ENCODE peak calls at places on chromosomes 7 and 10, in ten cellular contexts. One of them, this sample, is unnamed.

GRCh38 chr10:84308481-84309304 is 19.7 kb upstream of the CCSER2 start:
- DNase-seq in AG09309: no peak
- DNase-seq in astrocyte of the spinal cord: peak; percentile 89
- DNase-seq in GM12864: no peak
- DNase-seq in foreskin fibroblast: peak; percentile 62
- DNase-seq in choroid plexus epithelial cell: peak; percentile 80
- DNase-seq in NB4: peak; percentile 16
- DNase-seq in suprapubic skin: no peak
- DNase-seq in mammary epithelial cell: peak; percentile 24
- DNase-seq in tibial nerve: peak; percentile 15
- DNase-seq in this sample: no peak

GRCh38 chr10:75422913-75423312 is 8.5 kb upstream of the LRMDA start:
- DNase-seq in AG09309: no peak
- DNase-seq in astrocyte of the spinal cord: no peak
- DNase-seq in GM12864: no peak
- DNase-seq in foreskin fibroblast: no peak
- DNase-seq in choroid plexus epithelial cell: no peak
- DNase-seq in NB4: no peak
- DNase-seq in suprapubic skin: peak; percentile 11
- DNase-seq in mammary epithelial cell: no peak
- DNase-seq in tibial nerve: no peak
- DNase-seq in this sample: no peak

GRCh38 chr7:41103331-41103730 is 599.6 kb downstream of the INHBA start:
- DNase-seq in AG09309: no peak
- DNase-seq in astrocyte of the spinal cord: no peak
- DNase-seq in GM12864: peak; percentile 21
- DNase-seq in foreskin fibroblast: peak; percentile 26
- DNase-seq in choroid plexus epithelial cell: peak; percentile 26
- DNase-seq in NB4: no peak
- DNase-seq in suprapubic skin: no peak
- DNase-seq in mammary epithelial cell: peak; percentile 93
- DNase-seq in tibial nerve: no peak
- DNase-seq in this sample: no peak

GRCh38 chr7:153590571-153590970 is 461.6 kb upstream of the DPP6 start:
- DNase-seq in AG09309: no peak
- DNase-seq in astrocyte of the spinal cord: no peak
- DNase-seq in GM12864: no peak
- DNase-seq in foreskin fibroblast: no peak
- DNase-seq in choroid plexus epithelial cell: no peak
- DNase-seq in NB4: no peak
- DNase-seq in suprapubic skin: no peak
- DNase-seq in mammary epithelial cell: no peak
- DNase-seq in tibial nerve: no peak
- DNase-seq in this sample: no peak

GRCh38 chr7:101085000-101085948 is at the start of gene TRIM56:
- DNase-seq in AG09309: no peak
- DNase-seq in astrocyte of the spinal cord: peak; percentile 75
- DNase-seq in GM12864: peak; percentile 64
- DNase-seq in foreskin fibroblast: peak; percentile 88
- DNase-seq in choroid plexus epithelial cell: peak; percentile 89
- DNase-seq in NB4: peak; percentile 94
- DNase-seq in suprapubic skin: peak; percentile 94
- DNase-seq in mammary epithelial cell: peak; percentile 100
- DNase-seq in tibial nerve: peak; percentile 69
- DNase-seq in this sample: no peak

GRCh38 chr7:26365077-26365896 is 73.6 kb downstream of the SNX10 start:
- DNase-seq in AG09309: peak; percentile 41
- DNase-seq in astrocyte of the spinal cord: peak; percentile 81
- DNase-seq in GM12864: peak; percentile 80
- DNase-seq in foreskin fibroblast: peak; percentile 82
- DNase-seq in choroid plexus epithelial cell: peak; percentile 88
- DNase-seq in NB4: peak; percentile 94
- DNase-seq in suprapubic skin: no peak
- DNase-seq in mammary epithelial cell: peak; percentile 54
- DNase-seq in tibial nerve: peak; percentile 74
- DNase-seq in this sample: no peak

GRCh38 chr10:66215005-66215404 is 710.8 kb upstream of the LRRTM3 start:
- DNase-seq in AG09309: no peak
- DNase-seq in astrocyte of the spinal cord: no peak
- DNase-seq in GM12864: no peak
- DNase-seq in foreskin fibroblast: peak; percentile 0
- DNase-seq in choroid plexus epithelial cell: peak; percentile 1
- DNase-seq in NB4: peak; percentile 4
- DNase-seq in suprapubic skin: no peak
- DNase-seq in mammary epithelial cell: no peak
- DNase-seq in tibial nerve: no peak
- DNase-seq in this sample: no peak

GRCh38 chr10:44925224-44925623 is 14.1 kb downstream of the TMEM72 start:
- DNase-seq in AG09309: no peak
- DNase-seq in astrocyte of the spinal cord: no peak
- DNase-seq in GM12864: no peak
- DNase-seq in foreskin fibroblast: peak; percentile 10
- DNase-seq in choroid plexus epithelial cell: peak; percentile 45
- DNase-seq in NB4: peak; percentile 84
- DNase-seq in suprapubic skin: no peak
- DNase-seq in mammary epithelial cell: no peak
- DNase-seq in tibial nerve: no peak
- DNase-seq in this sample: no peak

GRCh38 chr7:12727455-12728191 is 40.2 kb downstream of the ARL4A start:
- DNase-seq in AG09309: no peak
- DNase-seq in astrocyte of the spinal cord: peak; percentile 23
- DNase-seq in GM12864: no peak
- DNase-seq in foreskin fibroblast: no peak
- DNase-seq in choroid plexus epithelial cell: no peak
- DNase-seq in NB4: no peak
- DNase-seq in suprapubic skin: no peak
- DNase-seq in mammary epithelial cell: no peak
- DNase-seq in tibial nerve: no peak
- DNase-seq in this sample: no peak

GRCh38 chr10:6058677-6059475 is 3.3 kb downstream of the IL2RA start:
- DNase-seq in AG09309: no peak
- DNase-seq in astrocyte of the spinal cord: no peak
- DNase-seq in GM12864: no peak
- DNase-seq in foreskin fibroblast: peak; percentile 6
- DNase-seq in choroid plexus epithelial cell: no peak
- DNase-seq in NB4: no peak
- DNase-seq in suprapubic skin: peak; percentile 26
- DNase-seq in mammary epithelial cell: no peak
- DNase-seq in tibial nerve: no peak
- DNase-seq in this sample: no peak

GRCh38 chr10:93065675-93066543 is 5.3 kb downstream of the CYP26C1 start:
- DNase-seq in AG09309: no peak
- DNase-seq in astrocyte of the spinal cord: no peak
- DNase-seq in GM12864: no peak
- DNase-seq in foreskin fibroblast: peak; percentile 33
- DNase-seq in choroid plexus epithelial cell: no peak
- DNase-seq in NB4: no peak
- DNase-seq in suprapubic skin: no peak
- DNase-seq in mammary epithelial cell: no peak
- DNase-seq in tibial nerve: no peak
- DNase-seq in this sample: no peak
- H3K4me3 ChIP-seq in AG09309: no peak overlapping the region
- H3K4me3 ChIP-seq in astrocyte of the spinal cord: no peak overlapping the region
- H3K4me3 ChIP-seq in GM12864: no peak overlapping the region
- H3K4me3 ChIP-seq in foreskin fibroblast: no peak overlapping the region
- H3K4me3 ChIP-seq in choroid plexus epithelial cell: no peak overlapping the region
- H3K4me3 ChIP-seq in NB4: no peak overlapping the region
- H3K4me3 ChIP-seq in suprapubic skin: peak overlapping the region; percentile 23
- H3K4me3 ChIP-seq in mammary epithelial cell: no peak overlapping the region
- H3K4me3 ChIP-seq in tibial nerve: no peak overlapping the region
- H3K4me3 ChIP-seq in this sample: no peak overlapping the region

GRCh38 chr7:90552521-90552920 is 43.6 kb upstream of the CDK14 start:
- DNase-seq in AG09309: no peak
- DNase-seq in astrocyte of the spinal cord: peak; percentile 37
- DNase-seq in GM12864: no peak
- DNase-seq in foreskin fibroblast: peak; percentile 37
- DNase-seq in choroid plexus epithelial cell: peak; percentile 54
- DNase-seq in NB4: peak; percentile 31
- DNase-seq in suprapubic skin: no peak
- DNase-seq in mammary epithelial cell: peak; percentile 10
- DNase-seq in tibial nerve: no peak
- DNase-seq in this sample: no peak
- TF ChIP-seq CTCF in AG09309: peak; percentile 9
- TF ChIP-seq CTCF in astrocyte of the spinal cord: peak; percentile 18
- TF ChIP-seq CTCF in GM12864: no peak
- TF ChIP-seq CTCF in foreskin fibroblast: no peak
- TF ChIP-seq CTCF in choroid plexus epithelial cell: peak; percentile 40
- TF ChIP-seq CTCF in NB4: no peak
- TF ChIP-seq CTCF in suprapubic skin: no peak
- TF ChIP-seq CTCF in mammary epithelial cell: peak; percentile 43
- TF ChIP-seq CTCF in tibial nerve: peak; percentile 3
- TF ChIP-seq CTCF in this sample: no peak

GRCh38 chr10:101136007-101136707 is 5.1 kb downstream of the TLX1 start:
- DNase-seq in AG09309: no peak
- DNase-seq in astrocyte of the spinal cord: no peak
- DNase-seq in GM12864: no peak
- DNase-seq in foreskin fibroblast: no peak
- DNase-seq in choroid plexus epithelial cell: no peak
- DNase-seq in NB4: peak; percentile 78
- DNase-seq in suprapubic skin: no peak
- DNase-seq in mammary epithelial cell: no peak
- DNase-seq in tibial nerve: no peak
- DNase-seq in this sample: no peak

GRCh38 chr10:101132636-101133473 is 1.8 kb downstream of the TLX1 start:
- DNase-seq in AG09309: no peak
- DNase-seq in astrocyte of the spinal cord: no peak
- DNase-seq in GM12864: no peak
- DNase-seq in foreskin fibroblast: no peak
- DNase-seq in choroid plexus epithelial cell: no peak
- DNase-seq in NB4: no peak
- DNase-seq in suprapubic skin: no peak
- DNase-seq in mammary epithelial cell: no peak
- DNase-seq in tibial nerve: no peak
- DNase-seq in this sample: no peak

GRCh38 chr10:101135151-101136006 is 4.3 kb downstream of the TLX1 start:
- DNase-seq in AG09309: no peak
- DNase-seq in astrocyte of the spinal cord: no peak
- DNase-seq in GM12864: no peak
- DNase-seq in foreskin fibroblast: no peak
- DNase-seq in choroid plexus epithelial cell: no peak
- DNase-seq in NB4: peak; percentile 62
- DNase-seq in suprapubic skin: no peak
- DNase-seq in mammary epithelial cell: no peak
- DNase-seq in tibial nerve: no peak
- DNase-seq in this sample: no peak

GRCh38 chr10:101133489-101134298 is 2.6 kb downstream of the TLX1 start:
- DNase-seq in AG09309: no peak
- DNase-seq in astrocyte of the spinal cord: no peak
- DNase-seq in GM12864: no peak
- DNase-seq in foreskin fibroblast: no peak
- DNase-seq in choroid plexus epithelial cell: no peak
- DNase-seq in NB4: no peak
- DNase-seq in suprapubic skin: no peak
- DNase-seq in mammary epithelial cell: no peak
- DNase-seq in tibial nerve: no peak
- DNase-seq in this sample: no peak

DNA sequence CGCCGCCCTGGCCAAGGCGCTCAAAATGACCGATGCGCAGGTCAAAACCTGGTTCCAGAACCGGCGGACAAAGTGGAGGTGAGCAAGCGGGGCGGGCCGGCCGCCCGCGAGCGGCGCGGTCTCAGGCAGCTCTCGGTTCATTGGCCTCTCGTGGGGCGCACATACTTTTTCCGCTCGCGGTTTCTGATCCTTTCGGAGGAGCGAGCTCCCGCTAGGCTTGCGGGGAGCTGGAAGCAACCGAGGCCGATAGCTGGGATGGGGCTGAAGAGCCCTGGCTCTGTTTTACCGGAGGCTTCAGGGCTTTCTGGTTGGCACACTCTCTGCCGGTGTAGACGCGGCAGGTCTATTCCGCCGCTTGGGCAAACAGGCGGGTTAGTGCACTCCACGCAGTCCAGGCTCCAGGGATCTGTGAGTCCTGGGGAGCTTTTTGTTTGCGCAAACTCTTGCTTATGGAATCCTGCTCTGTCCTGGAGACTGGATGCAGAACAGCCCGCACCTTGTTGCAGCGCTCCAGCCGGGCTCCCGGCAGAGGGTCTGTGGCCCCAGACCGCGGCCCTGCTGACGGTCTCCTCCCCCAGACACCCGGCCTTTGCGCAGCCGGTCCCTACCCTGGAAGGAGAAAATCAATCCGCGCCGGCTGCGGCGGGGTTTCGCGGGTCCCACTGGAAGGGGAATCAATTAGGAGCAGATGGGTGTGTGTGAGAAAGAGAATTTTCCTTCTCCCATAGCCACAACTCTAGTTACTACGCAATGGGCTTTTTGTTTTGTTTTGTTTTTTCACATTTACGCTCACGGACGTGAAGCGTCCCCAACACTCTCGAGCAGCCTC is 3.4 kb downstream of the TLX1 start:
- DNase-seq in AG09309: no peak
- DNase-seq in astrocyte of the spinal cord: no peak
- DNase-seq in GM12864: no peak
- DNase-seq in foreskin fibroblast: no peak
- DNase-seq in choroid plexus epithelial cell: no peak
- DNase-seq in NB4: no peak
- DNase-seq in suprapubic skin: no peak
- DNase-seq in mammary epithelial cell: no peak
- DNase-seq in tibial nerve: no peak
- DNase-seq in this sample: no peak
- H3K4me3 ChIP-seq in AG09309: no peak overlapping the region
- H3K4me3 ChIP-seq in astrocyte of the spinal cord: no peak overlapping the region
- H3K4me3 ChIP-seq in GM12864: no peak overlapping the region
- H3K4me3 ChIP-seq in foreskin fibroblast: no peak overlapping the region
- H3K4me3 ChIP-seq in choroid plexus epithelial cell: no peak overlapping the region
- H3K4me3 ChIP-seq in NB4: no peak overlapping the region
- H3K4me3 ChIP-seq in suprapubic skin: peak overlapping the region; percentile 37
- H3K4me3 ChIP-seq in mammary epithelial cell: no peak overlapping the region
- H3K4me3 ChIP-seq in tibial nerve: no peak overlapping the region
- H3K4me3 ChIP-seq in this sample: no peak overlapping the region

GRCh38 chr10:98013122-98013521 is 17.3 kb downstream of the CRTAC1 start:
- DNase-seq in AG09309: no peak
- DNase-seq in astrocyte of the spinal cord: no peak
- DNase-seq in GM12864: no peak
- DNase-seq in foreskin fibroblast: no peak
- DNase-seq in choroid plexus epithelial cell: no peak
- DNase-seq in NB4: no peak
- DNase-seq in suprapubic skin: no peak
- DNase-seq in mammary epithelial cell: no peak
- DNase-seq in tibial nerve: no peak
- DNase-seq in this sample: no peak
- TF ChIP-seq CTCF in AG09309: no peak
- TF ChIP-seq CTCF in astrocyte of the spinal cord: no peak
- TF ChIP-seq CTCF in GM12864: peak; percentile 30
- TF ChIP-seq CTCF in foreskin fibroblast: no peak
- TF ChIP-seq CTCF in choroid plexus epithelial cell: no peak
- TF ChIP-seq CTCF in NB4: peak; percentile 25
- TF ChIP-seq CTCF in suprapubic skin: no peak
- TF ChIP-seq CTCF in mammary epithelial cell: no peak
- TF ChIP-seq CTCF in tibial nerve: no peak
- TF ChIP-seq CTCF in this sample: no peak

GRCh38 chr10:72259491-72260214 is 14.1 kb upstream of the DDIT4 start:
- DNase-seq in AG09309: no peak
- DNase-seq in astrocyte of the spinal cord: peak; percentile 88
- DNase-seq in GM12864: no peak
- DNase-seq in foreskin fibroblast: peak; percentile 93
- DNase-seq in choroid plexus epithelial cell: peak; percentile 86
- DNase-seq in NB4: peak; percentile 41
- DNase-seq in suprapubic skin: no peak
- DNase-seq in mammary epithelial cell: no peak
- DNase-seq in tibial nerve: no peak
- DNase-seq in this sample: no peak
- H3K4me3 ChIP-seq in AG09309: no peak overlapping the region
- H3K4me3 ChIP-seq in astrocyte of the spinal cord: no peak overlapping the region
- H3K4me3 ChIP-seq in GM12864: peak overlapping the region; percentile 57
- H3K4me3 ChIP-seq in foreskin fibroblast: no peak overlapping the region
- H3K4me3 ChIP-seq in choroid plexus epithelial cell: no peak overlapping the region
- H3K4me3 ChIP-seq in NB4: no peak overlapping the region
- H3K4me3 ChIP-seq in suprapubic skin: peak overlapping the region; percentile 40
- H3K4me3 ChIP-seq in mammary epithelial cell: no peak overlapping the region
- H3K4me3 ChIP-seq in tibial nerve: no peak overlapping the region
- H3K4me3 ChIP-seq in this sample: peak overlapping the region; percentile 58